ENCODE peak calls at places on chromosome 10, in seven cellular contexts. One of them, this sample, is unnamed.

GRCh38 chr10:132678436-132679216 is 107.3 kb downstream of the NKX6-2 start:
- DNase-seq in K562: no peak
- DNase-seq in thoracic aorta: no peak
- DNase-seq in nephron progenitor cell: no peak
- DNase-seq in mesothelial cell of epicardium: no peak
- DNase-seq in Calu3: no peak
- DNase-seq in GM20000: no peak
- DNase-seq in this sample: no peak

GRCh38 chr10:12835709-12836108 is 165.8 kb downstream of the CCDC3 start:
- DNase-seq in GM20000: no peak
- DNase-seq in nephron progenitor cell: no peak
- DNase-seq in Calu3: peak; percentile 11
- DNase-seq in thoracic aorta: no peak
- DNase-seq in mesothelial cell of epicardium: no peak
- DNase-seq in K562: no peak
- DNase-seq in this sample: no peak

GRCh38 chr10:52484426-52485065 is 170.5 kb downstream of the DKK1 start:
- DNase-seq in nephron progenitor cell: no peak
- DNase-seq in thoracic aorta: no peak
- DNase-seq in GM20000: no peak
- DNase-seq in Calu3: no peak
- DNase-seq in K562: no peak
- DNase-seq in mesothelial cell of epicardium: no peak
- DNase-seq in this sample: no peak

GRCh38 chr10:12419279-12419847 is 70.0 kb downstream of the CAMK1D start:
- DNase-seq in mesothelial cell of epicardium: no peak
- DNase-seq in nephron progenitor cell: no peak
- DNase-seq in thoracic aorta: peak; percentile 19
- DNase-seq in GM20000: no peak
- DNase-seq in K562: no peak
- DNase-seq in Calu3: peak; percentile 31
- DNase-seq in this sample: no peak

GRCh38 chr10:51527806-51528205 is 171.6 kb downstream of the CSTF2T start:
- DNase-seq in GM20000: no peak
- DNase-seq in nephron progenitor cell: no peak
- DNase-seq in thoracic aorta: no peak
- DNase-seq in Calu3: no peak
- DNase-seq in K562: no peak
- DNase-seq in mesothelial cell of epicardium: no peak
- DNase-seq in this sample: no peak

GRCh38 chr10:93150289-93150688 is 76.6 kb downstream of the CYP26A1 start:
- DNase-seq in mesothelial cell of epicardium: no peak
- DNase-seq in GM20000: no peak
- DNase-seq in K562: no peak
- DNase-seq in Calu3: peak; percentile 7
- DNase-seq in thoracic aorta: no peak
- DNase-seq in nephron progenitor cell: no peak
- DNase-seq in this sample: no peak

GRCh38 chr10:13945760-13946460 is 359.1 kb downstream of the PRPF18 start:
- DNase-seq in Calu3: no peak
- DNase-seq in mesothelial cell of epicardium: no peak
- DNase-seq in nephron progenitor cell: peak; percentile 47
- DNase-seq in GM20000: no peak
- DNase-seq in K562: no peak
- DNase-seq in thoracic aorta: no peak
- DNase-seq in this sample: no peak

GRCh38 chr10:118594392-118595063 is 920 bp downstream of the PRLHR start:
- DNase-seq in mesothelial cell of epicardium: peak; percentile 74
- DNase-seq in GM20000: peak; percentile 67
- DNase-seq in Calu3: no peak
- DNase-seq in K562: peak; percentile 17
- DNase-seq in thoracic aorta: no peak
- DNase-seq in nephron progenitor cell: peak; percentile 92
- DNase-seq in this sample: no peak

GRCh38 chr10:90289037-90289436 is 568.8 kb downstream of the HTR7 start:
- DNase-seq in K562: no peak
- DNase-seq in thoracic aorta: no peak
- DNase-seq in mesothelial cell of epicardium: no peak
- DNase-seq in GM20000: no peak
- DNase-seq in Calu3: no peak
- DNase-seq in nephron progenitor cell: no peak
- DNase-seq in this sample: no peak

GRCh38 chr10:103890194-103890658 is 27.8 kb downstream of the STN1 start:
- DNase-seq in K562: no peak
- DNase-seq in mesothelial cell of epicardium: no peak
- DNase-seq in thoracic aorta: no peak
- DNase-seq in GM20000: no peak
- DNase-seq in nephron progenitor cell: no peak
- DNase-seq in Calu3: peak; percentile 81
- DNase-seq in this sample: no peak

GRCh38 chr10:77641788-77642397 is 4.3 kb upstream of the KCNMA1 start:
- DNase-seq in Calu3: peak; percentile 78
- DNase-seq in thoracic aorta: peak; percentile 77
- DNase-seq in GM20000: peak; percentile 77
- DNase-seq in mesothelial cell of epicardium: peak; percentile 75
- DNase-seq in nephron progenitor cell: peak; percentile 73
- DNase-seq in K562: peak; percentile 81
- DNase-seq in this sample: no peak

GRCh38 chr10:122503886-122504285 is 42.5 kb downstream of the HTRA1 start:
- DNase-seq in mesothelial cell of epicardium: no peak
- DNase-seq in thoracic aorta: no peak
- DNase-seq in GM20000: no peak
- DNase-seq in K562: no peak
- DNase-seq in nephron progenitor cell: no peak
- DNase-seq in Calu3: no peak
- DNase-seq in this sample: no peak

GRCh38 chr10:30819306-30820190 is 190.0 kb upstream of the LYZL2 start:
- DNase-seq in thoracic aorta: no peak
- DNase-seq in Calu3: no peak
- DNase-seq in GM20000: no peak
- DNase-seq in K562: no peak
- DNase-seq in mesothelial cell of epicardium: no peak
- DNase-seq in nephron progenitor cell: no peak
- DNase-seq in this sample: no peak

GRCh38 chr10:49334993-49335972 is 36.3 kb downstream of the C10orf71 start:
- DNase-seq in nephron progenitor cell: no peak
- DNase-seq in mesothelial cell of epicardium: no peak
- DNase-seq in Calu3: no peak
- DNase-seq in K562: no peak
- DNase-seq in GM20000: no peak
- DNase-seq in thoracic aorta: no peak
- DNase-seq in this sample: no peak

GRCh38 chr10:127161482-127161881 is 34.9 kb downstream of the INSYN2A start:
- DNase-seq in nephron progenitor cell: no peak
- DNase-seq in GM20000: no peak
- DNase-seq in Calu3: no peak
- DNase-seq in thoracic aorta: no peak
- DNase-seq in mesothelial cell of epicardium: no peak
- DNase-seq in K562: no peak
- DNase-seq in this sample: no peak

GRCh38 chr10:130200156-130201042 is 64.2 kb downstream of the GLRX3 start:
- DNase-seq in GM20000: no peak
- DNase-seq in nephron progenitor cell: no peak
- DNase-seq in thoracic aorta: no peak
- DNase-seq in Calu3: no peak
- DNase-seq in K562: no peak
- DNase-seq in mesothelial cell of epicardium: no peak
- DNase-seq in this sample: no peak
- TF ChIP-seq CTCF in GM20000: no peak
- TF ChIP-seq CTCF in nephron progenitor cell: no peak
- TF ChIP-seq CTCF in thoracic aorta: no peak
- TF ChIP-seq CTCF in Calu3: no peak
- TF ChIP-seq CTCF in K562: no peak
- TF ChIP-seq CTCF in mesothelial cell of epicardium: no peak
- TF ChIP-seq CTCF in this sample: no peak

GRCh38 chr10:44978570-44979280 is at the start of gene DEPP1:
- DNase-seq in nephron progenitor cell: peak; percentile 93
- DNase-seq in thoracic aorta: peak; percentile 87
- DNase-seq in GM20000: peak; percentile 63
- DNase-seq in mesothelial cell of epicardium: peak; percentile 89
- DNase-seq in K562: peak; percentile 95
- DNase-seq in Calu3: peak; percentile 95
- DNase-seq in this sample: no peak
- TF ChIP-seq CTCF in nephron progenitor cell: no peak
- TF ChIP-seq CTCF in thoracic aorta: peak; percentile 15
- TF ChIP-seq CTCF in GM20000: no peak
- TF ChIP-seq CTCF in mesothelial cell of epicardium: no peak
- TF ChIP-seq CTCF in K562: no peak
- TF ChIP-seq CTCF in Calu3: peak; percentile 6
- TF ChIP-seq CTCF in this sample: no peak

GRCh38 chr10:89245802-89246201 is 5.8 kb downstream of the LIPA start:
- DNase-seq in K562: no peak
- DNase-seq in Calu3: no peak
- DNase-seq in thoracic aorta: no peak
- DNase-seq in mesothelial cell of epicardium: no peak
- DNase-seq in nephron progenitor cell: no peak
- DNase-seq in GM20000: peak; percentile 44
- DNase-seq in this sample: no peak
- TF ChIP-seq CTCF in K562: no peak
- TF ChIP-seq CTCF in Calu3: no peak
- TF ChIP-seq CTCF in thoracic aorta: no peak
- TF ChIP-seq CTCF in mesothelial cell of epicardium: no peak
- TF ChIP-seq CTCF in nephron progenitor cell: no peak
- TF ChIP-seq CTCF in GM20000: no peak
- TF ChIP-seq CTCF in this sample: no peak

GRCh38 chr10:47309403-47310089 is 9.5 kb downstream of the GDF10 start:
- DNase-seq in GM20000: no peak
- DNase-seq in mesothelial cell of epicardium: no peak
- DNase-seq in nephron progenitor cell: no peak
- DNase-seq in Calu3: no peak
- DNase-seq in thoracic aorta: no peak
- DNase-seq in K562: no peak
- DNase-seq in this sample: no peak
- TF ChIP-seq CTCF in GM20000: no peak
- TF ChIP-seq CTCF in mesothelial cell of epicardium: peak; percentile 42
- TF ChIP-seq CTCF in nephron progenitor cell: peak; percentile 31
- TF ChIP-seq CTCF in Calu3: peak; percentile 45
- TF ChIP-seq CTCF in thoracic aorta: peak; percentile 25
- TF ChIP-seq CTCF in K562: peak; percentile 64
- TF ChIP-seq CTCF in this sample: no peak

DNA sequence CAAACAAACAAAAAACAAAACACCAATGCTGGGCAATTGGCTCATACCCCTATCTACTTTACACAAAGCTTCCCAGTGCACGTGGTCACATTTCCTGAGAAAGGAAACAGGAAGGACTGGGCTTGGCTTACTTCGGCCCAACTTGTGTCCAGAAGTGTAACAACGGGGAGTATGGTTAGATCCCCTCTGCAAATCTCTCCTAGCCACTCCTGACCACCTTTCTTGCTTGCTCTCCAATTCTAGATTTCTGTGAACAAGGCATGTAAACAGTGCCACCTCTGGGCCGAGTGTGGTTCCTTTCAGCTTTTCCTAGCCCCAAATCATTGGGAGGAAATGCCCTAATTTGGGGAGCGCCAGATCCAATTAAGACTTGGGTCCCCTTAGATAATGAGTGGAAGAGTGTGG is 21.0 kb upstream of the FRAT2 start:
- DNase-seq in nephron progenitor cell: no peak
- DNase-seq in Calu3: no peak
- DNase-seq in GM20000: no peak
- DNase-seq in thoracic aorta: no peak
- DNase-seq in mesothelial cell of epicardium: no peak
- DNase-seq in K562: no peak
- DNase-seq in this sample: no peak
- TF ChIP-seq CTCF in nephron progenitor cell: peak; percentile 25
- TF ChIP-seq CTCF in Calu3: no peak
- TF ChIP-seq CTCF in GM20000: no peak
- TF ChIP-seq CTCF in thoracic aorta: peak; percentile 29
- TF ChIP-seq CTCF in mesothelial cell of epicardium: no peak
- TF ChIP-seq CTCF in K562: peak; percentile 54
- TF ChIP-seq CTCF in this sample: no peak

GRCh38 chr10:9075420-9075819 is 1020.9 kb downstream of the GATA3 start:
- DNase-seq in thoracic aorta: no peak
- DNase-seq in K562: no peak
- DNase-seq in mesothelial cell of epicardium: no peak
- DNase-seq in Calu3: no peak
- DNase-seq in nephron progenitor cell: no peak
- DNase-seq in GM20000: no peak
- DNase-seq in this sample: no peak
- TF ChIP-seq CTCF in thoracic aorta: no peak
- TF ChIP-seq CTCF in K562: no peak
- TF ChIP-seq CTCF in mesothelial cell of epicardium: no peak
- TF ChIP-seq CTCF in Calu3: no peak
- TF ChIP-seq CTCF in nephron progenitor cell: no peak
- TF ChIP-seq CTCF in GM20000: no peak
- TF ChIP-seq CTCF in this sample: no peak

GRCh38 chr10:113920819-113921345 is 66.4 kb downstream of the NHLRC2 start:
- DNase-seq in K562: no peak
- DNase-seq in mesothelial cell of epicardium: no peak
- DNase-seq in nephron progenitor cell: no peak
- DNase-seq in Calu3: no peak
- DNase-seq in thoracic aorta: no peak
- DNase-seq in GM20000: no peak
- DNase-seq in this sample: no peak
- TF ChIP-seq CTCF in K562: no peak
- TF ChIP-seq CTCF in mesothelial cell of epicardium: no peak
- TF ChIP-seq CTCF in nephron progenitor cell: no peak
- TF ChIP-seq CTCF in Calu3: no peak
- TF ChIP-seq CTCF in thoracic aorta: no peak
- TF ChIP-seq CTCF in GM20000: no peak
- TF ChIP-seq CTCF in this sample: no peak

DNA sequence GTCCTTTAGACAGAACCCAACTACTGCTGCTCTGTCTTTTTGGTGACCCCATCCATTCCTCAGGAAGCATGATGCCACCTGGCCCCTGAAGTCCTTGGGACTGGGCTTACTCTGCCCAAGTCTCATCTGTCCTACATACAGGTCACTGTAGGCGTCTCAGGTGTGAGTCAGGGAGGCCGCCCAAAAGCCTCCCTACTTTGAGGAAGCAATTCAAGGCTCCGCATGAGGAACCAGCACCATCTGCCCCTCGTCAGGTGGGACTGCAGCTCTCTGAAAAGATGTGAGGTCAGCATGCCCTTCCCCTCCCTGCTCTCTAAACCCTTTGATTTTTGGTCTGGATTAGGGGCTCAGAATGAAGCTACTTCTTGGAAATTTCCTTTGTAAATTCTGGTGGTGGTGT is 354.8 kb downstream of the CXCL12 start:
- DNase-seq in mesothelial cell of epicardium: no peak
- DNase-seq in Calu3: no peak
- DNase-seq in thoracic aorta: no peak
- DNase-seq in nephron progenitor cell: no peak
- DNase-seq in K562: peak; percentile 6
- DNase-seq in GM20000: peak; percentile 34
- DNase-seq in this sample: no peak
- TF ChIP-seq CTCF in mesothelial cell of epicardium: no peak
- TF ChIP-seq CTCF in Calu3: no peak
- TF ChIP-seq CTCF in thoracic aorta: no peak
- TF ChIP-seq CTCF in nephron progenitor cell: peak; percentile 22
- TF ChIP-seq CTCF in K562: peak; percentile 39
- TF ChIP-seq CTCF in GM20000: no peak
- TF ChIP-seq CTCF in this sample: no peak

DNA sequence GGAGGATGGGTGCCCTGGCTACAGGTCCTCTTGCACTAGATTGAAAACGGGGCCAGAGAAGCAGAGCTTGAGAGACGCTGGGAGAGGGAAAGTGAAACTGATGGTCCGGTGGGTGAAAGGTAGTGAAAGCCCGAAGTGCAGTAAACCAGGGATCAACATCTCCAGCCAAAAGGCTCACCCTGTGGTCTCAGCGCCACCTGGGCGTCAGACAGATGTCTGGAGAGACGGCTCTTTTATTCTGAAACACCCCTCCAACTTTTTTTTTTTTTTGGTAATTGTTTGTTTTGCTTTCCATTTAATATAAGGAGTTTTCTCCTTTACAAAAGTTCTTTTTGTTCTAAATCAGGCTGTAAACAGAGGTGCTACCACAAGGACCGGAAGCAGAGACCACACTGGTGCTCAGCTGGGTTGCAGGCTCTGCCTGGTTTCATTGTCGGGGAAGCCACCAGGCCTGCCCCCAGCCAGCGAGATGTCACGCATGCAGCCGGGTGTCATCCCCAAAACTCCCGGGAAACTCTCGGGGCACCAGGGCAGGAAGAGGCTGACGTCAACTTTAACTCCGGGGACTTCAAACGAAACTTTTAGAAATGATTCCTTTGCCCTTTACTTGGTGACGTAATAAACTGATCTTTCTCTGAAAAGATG is 11.2 kb downstream of the IL2RA start:
- DNase-seq in GM20000: peak; percentile 75
- DNase-seq in thoracic aorta: no peak
- DNase-seq in mesothelial cell of epicardium: no peak
- DNase-seq in K562: peak; percentile 61
- DNase-seq in Calu3: peak; percentile 74
- DNase-seq in nephron progenitor cell: no peak
- DNase-seq in this sample: peak; percentile 79
- TF ChIP-seq CTCF in GM20000: peak; percentile 40
- TF ChIP-seq CTCF in thoracic aorta: no peak
- TF ChIP-seq CTCF in mesothelial cell of epicardium: no peak
- TF ChIP-seq CTCF in K562: peak; percentile 65
- TF ChIP-seq CTCF in Calu3: no peak
- TF ChIP-seq CTCF in nephron progenitor cell: no peak
- TF ChIP-seq CTCF in this sample: no peak

This sample was measured in activated B cell treated with CpG ODN at 0.5 μM for 24 hours.